ENCODE peak calls at places on chromosomes 5 and 9, in five cellular contexts. One of them, this sample, is unnamed.

GRCh38 chr9:91750343-91750742 is 199.7 kb downstream of the ROR2 start:
- DNase-seq in heart left ventricle: no peak
- DNase-seq in colonic mucosa: peak
- DNase-seq in right lobe of liver: no peak
- DNase-seq in fibroblast of lung: no peak
- DNase-seq in this sample: no peak

GRCh38 chr5:102617857-102618187 is 119.0 kb upstream of the SLCO6A1 start:
- DNase-seq in heart left ventricle: no peak
- DNase-seq in colonic mucosa: peak
- DNase-seq in right lobe of liver: no peak
- DNase-seq in fibroblast of lung: peak
- DNase-seq in this sample: peak

GRCh38 chr9:28624771-28625170 is 1051.5 kb upstream of the C9orf72 start:
- DNase-seq in heart left ventricle: no peak
- DNase-seq in colonic mucosa: no peak
- DNase-seq in right lobe of liver: no peak
- DNase-seq in fibroblast of lung: no peak
- DNase-seq in this sample: no peak

GRCh38 chr9:120890415-120891254 is 13.6 kb upstream of the PHF19 start:
- DNase-seq in heart left ventricle: no peak
- DNase-seq in colonic mucosa: no peak
- DNase-seq in right lobe of liver: no peak
- DNase-seq in fibroblast of lung: peak
- DNase-seq in this sample: no peak

GRCh38 chr5:61052870-61053269 is 107.9 kb downstream of the NDUFAF2 start:
- DNase-seq in heart left ventricle: no peak
- DNase-seq in colonic mucosa: no peak
- DNase-seq in right lobe of liver: no peak
- DNase-seq in fibroblast of lung: peak
- DNase-seq in this sample: no peak

GRCh38 chr5:76074487-76074886 is 8.7 kb upstream of the SV2C start:
- DNase-seq in heart left ventricle: no peak
- DNase-seq in colonic mucosa: peak
- DNase-seq in right lobe of liver: no peak
- DNase-seq in fibroblast of lung: no peak
- DNase-seq in this sample: peak

GRCh38 chr9:106933470-106933869 is 70.5 kb downstream of the ZNF462 start:
- DNase-seq in heart left ventricle: no peak
- DNase-seq in colonic mucosa: no peak
- DNase-seq in right lobe of liver: no peak
- DNase-seq in fibroblast of lung: peak
- DNase-seq in this sample: no peak

GRCh38 chr5:604391-604831 is 7.7 kb upstream of the CEP72 start:
- DNase-seq in heart left ventricle: no peak
- DNase-seq in colonic mucosa: no peak
- DNase-seq in right lobe of liver: peak
- DNase-seq in fibroblast of lung: no peak
- DNase-seq in this sample: no peak

GRCh38 chr9:132834343-132834742 is 43.7 kb downstream of the AK8 start:
- DNase-seq in heart left ventricle: no peak
- DNase-seq in colonic mucosa: no peak
- DNase-seq in right lobe of liver: no peak
- DNase-seq in fibroblast of lung: no peak
- DNase-seq in this sample: no peak

GRCh38 chr9:89425921-89426388 is 72.0 kb downstream of the SEMA4D start:
- DNase-seq in heart left ventricle: peak
- DNase-seq in colonic mucosa: no peak
- DNase-seq in right lobe of liver: no peak
- DNase-seq in fibroblast of lung: no peak
- DNase-seq in this sample: no peak

GRCh38 chr5:23204111-23204510 is 303.3 kb upstream of the PRDM9 start:
- DNase-seq in heart left ventricle: no peak
- DNase-seq in colonic mucosa: no peak
- DNase-seq in right lobe of liver: no peak
- DNase-seq in fibroblast of lung: no peak
- DNase-seq in this sample: no peak

GRCh38 chr9:100473271-100474081 is 527 bp downstream of the TMEFF1 start:
- DNase-seq in heart left ventricle: peak
- DNase-seq in colonic mucosa: peak
- DNase-seq in right lobe of liver: peak
- DNase-seq in fibroblast of lung: no peak
- DNase-seq in this sample: peak

GRCh38 chr9:22343218-22343611 is 103.4 kb upstream of the DMRTA1 start:
- DNase-seq in heart left ventricle: no peak
- DNase-seq in colonic mucosa: no peak
- DNase-seq in right lobe of liver: no peak
- DNase-seq in fibroblast of lung: no peak
- DNase-seq in this sample: no peak

GRCh38 chr5:149149942-149150341 is 8.6 kb downstream of the ABLIM3 start:
- DNase-seq in heart left ventricle: no peak
- DNase-seq in colonic mucosa: no peak
- DNase-seq in right lobe of liver: peak
- DNase-seq in fibroblast of lung: no peak
- DNase-seq in this sample: no peak

GRCh38 chr5:37875051-37875787 is 35.4 kb upstream of the GDNF start:
- DNase-seq in heart left ventricle: no peak
- DNase-seq in colonic mucosa: no peak
- DNase-seq in right lobe of liver: no peak
- DNase-seq in fibroblast of lung: peak
- DNase-seq in this sample: no peak

GRCh38 chr9:96875460-96876142 is 21.3 kb upstream of the ZNF782 start:
- DNase-seq in heart left ventricle: peak
- DNase-seq in colonic mucosa: peak
- DNase-seq in right lobe of liver: peak
- DNase-seq in fibroblast of lung: peak
- DNase-seq in this sample: peak

GRCh38 chr9:28086881-28087280 is 513.6 kb upstream of the C9orf72 start:
- DNase-seq in heart left ventricle: no peak
- DNase-seq in colonic mucosa: no peak
- DNase-seq in right lobe of liver: no peak
- DNase-seq in fibroblast of lung: no peak
- DNase-seq in this sample: no peak

GRCh38 chr5:90803376-90803775 is 244.8 kb downstream of the ADGRV1 start:
- DNase-seq in heart left ventricle: no peak
- DNase-seq in colonic mucosa: no peak
- DNase-seq in right lobe of liver: no peak
- DNase-seq in fibroblast of lung: no peak
- DNase-seq in this sample: no peak

GRCh38 chr5:152505442-152506042 is 100.5 kb upstream of the NMUR2 start:
- DNase-seq in heart left ventricle: no peak
- DNase-seq in colonic mucosa: peak
- DNase-seq in right lobe of liver: no peak
- DNase-seq in fibroblast of lung: peak
- DNase-seq in this sample: peak

GRCh38 chr5:96214442-96215197 is 218.4 kb downstream of the PCSK1 start:
- DNase-seq in heart left ventricle: no peak
- DNase-seq in colonic mucosa: no peak
- DNase-seq in right lobe of liver: no peak
- DNase-seq in fibroblast of lung: peak
- DNase-seq in this sample: no peak

GRCh38 chr9:113631093-113631765 is 167.7 kb downstream of the RGS3 start:
- DNase-seq in heart left ventricle: peak
- DNase-seq in colonic mucosa: no peak
- DNase-seq in right lobe of liver: no peak
- DNase-seq in fibroblast of lung: no peak
- DNase-seq in this sample: no peak

GRCh38 chr5:164600166-164600715 is 1094.8 kb downstream of the MAT2B start:
- DNase-seq in heart left ventricle: no peak
- DNase-seq in colonic mucosa: no peak
- DNase-seq in right lobe of liver: no peak
- DNase-seq in fibroblast of lung: peak
- DNase-seq in this sample: no peak

GRCh38 chr5:103668281-103668680 is 105.7 kb upstream of the NUDT12 start:
- DNase-seq in heart left ventricle: no peak
- DNase-seq in colonic mucosa: no peak
- DNase-seq in right lobe of liver: no peak
- DNase-seq in fibroblast of lung: no peak
- DNase-seq in this sample: no peak
- TF ChIP-seq CTCF in heart left ventricle: no peak
- TF ChIP-seq CTCF in colonic mucosa: no peak
- TF ChIP-seq CTCF in right lobe of liver: no peak
- TF ChIP-seq CTCF in fibroblast of lung: no peak
- TF ChIP-seq CTCF in this sample: no peak

GRCh38 chr5:93130623-93131022 is 450.4 kb downstream of the NR2F1-AS1 start:
- DNase-seq in heart left ventricle: no peak
- DNase-seq in colonic mucosa: no peak
- DNase-seq in right lobe of liver: no peak
- DNase-seq in fibroblast of lung: no peak
- DNase-seq in this sample: no peak

GRCh38 chr5:93123127-93123526 is 457.9 kb downstream of the NR2F1-AS1 start:
- DNase-seq in heart left ventricle: no peak
- DNase-seq in colonic mucosa: no peak
- DNase-seq in right lobe of liver: no peak
- DNase-seq in fibroblast of lung: no peak
- DNase-seq in this sample: no peak

GRCh38 chr5:93120771-93121170 is 460.2 kb downstream of the NR2F1-AS1 start:
- DNase-seq in heart left ventricle: no peak
- DNase-seq in colonic mucosa: no peak
- DNase-seq in right lobe of liver: no peak
- DNase-seq in fibroblast of lung: no peak
- DNase-seq in this sample: no peak

DNA sequence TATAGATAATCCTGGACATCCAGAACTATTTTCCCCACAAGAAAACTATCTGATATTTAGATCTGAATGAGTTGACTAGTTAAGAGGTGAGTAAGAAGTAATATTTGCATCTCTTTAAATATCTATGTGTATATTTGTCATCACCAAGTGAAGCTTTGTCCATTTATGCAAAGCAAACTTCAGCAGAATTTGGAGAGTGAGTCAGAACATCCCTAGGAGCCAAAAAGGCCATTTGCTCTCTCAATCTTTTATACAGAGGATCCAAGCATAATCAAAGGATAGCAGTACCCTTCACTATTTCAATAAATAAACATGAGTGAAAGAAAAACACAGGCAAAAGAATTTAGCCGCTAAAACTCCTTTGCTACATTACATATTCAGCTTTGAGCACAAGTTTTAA is 454.4 kb downstream of the NR2F1-AS1 start:
- DNase-seq in heart left ventricle: no peak
- DNase-seq in colonic mucosa: no peak
- DNase-seq in right lobe of liver: no peak
- DNase-seq in fibroblast of lung: peak
- DNase-seq in this sample: no peak
- H3K27ac ChIP-seq in heart left ventricle: no peak
- H3K27ac ChIP-seq in colonic mucosa: no peak
- H3K27ac ChIP-seq in right lobe of liver: no peak
- H3K27ac ChIP-seq in fibroblast of lung: no peak
- H3K27ac ChIP-seq in this sample: no peak

DNA sequence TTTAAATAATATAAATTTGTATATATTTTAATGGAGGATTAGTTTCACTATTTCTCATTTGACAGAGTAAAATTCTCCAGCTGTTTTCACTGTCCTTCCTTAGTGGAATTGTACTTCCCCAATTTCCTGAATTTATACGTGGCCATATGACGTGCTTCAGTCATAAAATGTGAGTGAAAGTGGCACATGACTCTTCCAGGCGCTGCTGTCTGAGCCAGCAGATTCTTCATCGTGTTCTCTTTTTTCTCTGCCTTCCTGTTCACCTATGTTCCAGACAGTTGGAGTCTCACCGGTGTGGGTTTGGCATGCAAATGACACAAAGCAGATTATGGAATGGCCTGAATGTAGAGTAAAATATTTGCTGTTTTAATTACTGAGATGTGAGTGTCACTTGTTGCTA is 684.1 kb downstream of the SEMA5A start:
- DNase-seq in heart left ventricle: no peak
- DNase-seq in colonic mucosa: peak
- DNase-seq in right lobe of liver: no peak
- DNase-seq in fibroblast of lung: no peak
- DNase-seq in this sample: peak
- TF ChIP-seq CTCF in heart left ventricle: no peak
- TF ChIP-seq CTCF in colonic mucosa: no peak
- TF ChIP-seq CTCF in right lobe of liver: no peak
- TF ChIP-seq CTCF in fibroblast of lung: no peak
- TF ChIP-seq CTCF in this sample: no peak

GRCh38 chr5:177092178-177093081 is 5.7 kb downstream of the FGFR4 start:
- DNase-seq in heart left ventricle: no peak
- DNase-seq in colonic mucosa: no peak
- DNase-seq in right lobe of liver: no peak
- DNase-seq in fibroblast of lung: no peak
- DNase-seq in this sample: no peak
- H3K27ac ChIP-seq in heart left ventricle: no peak
- H3K27ac ChIP-seq in colonic mucosa: no peak
- H3K27ac ChIP-seq in right lobe of liver: no peak
- H3K27ac ChIP-seq in fibroblast of lung: no peak
- H3K27ac ChIP-seq in this sample: no peak

GRCh38 chr5:9156282-9156681 is 389.6 kb downstream of the SEMA5A start:
- DNase-seq in heart left ventricle: no peak
- DNase-seq in colonic mucosa: no peak
- DNase-seq in right lobe of liver: no peak
- DNase-seq in fibroblast of lung: peak
- DNase-seq in this sample: no peak
- TF ChIP-seq CTCF in heart left ventricle: peak
- TF ChIP-seq CTCF in colonic mucosa: no peak
- TF ChIP-seq CTCF in right lobe of liver: peak
- TF ChIP-seq CTCF in fibroblast of lung: peak
- TF ChIP-seq CTCF in this sample: no peak

GRCh38 chr5:150734579-150735384 is 24.0 kb downstream of the DCTN4 start:
- DNase-seq in heart left ventricle: peak
- DNase-seq in colonic mucosa: peak
- DNase-seq in right lobe of liver: peak
- DNase-seq in fibroblast of lung: no peak
- DNase-seq in this sample: peak
- H3K27ac ChIP-seq in heart left ventricle: no peak
- H3K27ac ChIP-seq in colonic mucosa: peak
- H3K27ac ChIP-seq in right lobe of liver: no peak
- H3K27ac ChIP-seq in fibroblast of lung: no peak
- H3K27ac ChIP-seq in this sample: peak

GRCh38 chr5:156835905-156836304 is 14.2 kb upstream of the PPP1R2B start:
- DNase-seq in heart left ventricle: no peak
- DNase-seq in colonic mucosa: no peak
- DNase-seq in right lobe of liver: no peak
- DNase-seq in fibroblast of lung: no peak
- DNase-seq in this sample: no peak
- TF ChIP-seq CTCF in heart left ventricle: no peak
- TF ChIP-seq CTCF in colonic mucosa: no peak
- TF ChIP-seq CTCF in right lobe of liver: no peak
- TF ChIP-seq CTCF in fibroblast of lung: no peak
- TF ChIP-seq CTCF in this sample: no peak

GRCh38 chr5:109563692-109564091 is 126.0 kb upstream of the MAN2A1 start:
- DNase-seq in heart left ventricle: no peak
- DNase-seq in colonic mucosa: no peak
- DNase-seq in right lobe of liver: no peak
- DNase-seq in fibroblast of lung: no peak
- DNase-seq in this sample: no peak

GRCh38 chr5:109561447-109561846 is 128.3 kb upstream of the MAN2A1 start:
- DNase-seq in heart left ventricle: no peak
- DNase-seq in colonic mucosa: no peak
- DNase-seq in right lobe of liver: no peak
- DNase-seq in fibroblast of lung: no peak
- DNase-seq in this sample: no peak

GRCh38 chr5:109560554-109560953 is 129.2 kb upstream of the MAN2A1 start:
- DNase-seq in heart left ventricle: no peak
- DNase-seq in colonic mucosa: no peak
- DNase-seq in right lobe of liver: no peak
- DNase-seq in fibroblast of lung: no peak
- DNase-seq in this sample: no peak

GRCh38 chr5:109566361-109566760 is 123.4 kb upstream of the MAN2A1 start:
- DNase-seq in heart left ventricle: no peak
- DNase-seq in colonic mucosa: no peak
- DNase-seq in right lobe of liver: no peak
- DNase-seq in fibroblast of lung: no peak
- DNase-seq in this sample: no peak

GRCh38 chr5:109563189-109563588 is 126.5 kb upstream of the MAN2A1 start:
- DNase-seq in heart left ventricle: no peak
- DNase-seq in colonic mucosa: no peak
- DNase-seq in right lobe of liver: no peak
- DNase-seq in fibroblast of lung: no peak
- DNase-seq in this sample: no peak
- H3K27ac ChIP-seq in heart left ventricle: no peak
- H3K27ac ChIP-seq in colonic mucosa: no peak
- H3K27ac ChIP-seq in right lobe of liver: no peak
- H3K27ac ChIP-seq in fibroblast of lung: no peak
- H3K27ac ChIP-seq in this sample: no peak

This sample was measured in transverse colon.